ENCODE peak calls at places on chromosome 7, in seven cellular contexts. K is HCT116, X is GM12878, P is SK-N-SH, C is K562, F is HepG2, N is H1. G is an unnamed sample.

GRCh38 chr7:115032986-115033385 is 111.1 kb downstream of the MDFIC start:
- DNase-seq in X (no peak), N (no peak), C (no peak), P (no peak), F (no peak), K (no peak), G (no peak)

GRCh38 chr7:25289522-25289921 is 61.2 kb upstream of the NPVF start:
- DNase-seq in N (no peak), K (no peak), C (no peak), P (no peak), X (no peak), F (no peak), G (no peak)

GRCh38 chr7:24715661-24716479 is 41.4 kb downstream of the GSDME start:
- DNase-seq in X (peak; percentile 61), P (peak; percentile 58), N (no peak), F (peak; percentile 21), K (peak; percentile 22), C (peak; percentile 57), G (peak; percentile 69)

GRCh38 chr7:108456845-108457540 is 757 bp upstream of the NRCAM start:
- DNase-seq in P (no peak), K (no peak), C (no peak), N (no peak), X (no peak), F (no peak), G (no peak)

GRCh38 chr7:102125127-102125561 is 161.5 kb upstream of the SH2B2 start:
- DNase-seq in P (no peak), F (no peak), K (peak; percentile 79), N (peak; percentile 65), X (peak; percentile 51), C (no peak), G (peak; percentile 65)

GRCh38 chr7:2631924-2632716 is at the start of gene TTYH3:
- DNase-seq in K (no peak), P (peak; percentile 66), N (no peak), F (no peak), C (no peak), X (no peak), G (no peak)

GRCh38 chr7:22189230-22189629 is 167.7 kb downstream of the RAPGEF5 start:
- DNase-seq in K (no peak), P (no peak), F (no peak), C (no peak), N (no peak), X (no peak), G (no peak)

GRCh38 chr7:150781016-150781415 is 19.1 kb downstream of the TMEM176B start:
- DNase-seq in N (no peak), K (no peak), X (no peak), F (no peak), P (no peak), C (no peak), G (no peak)

GRCh38 chr7:155414508-155414907 is 43.4 kb upstream of the EN2 start:
- DNase-seq in F (no peak), X (no peak), N (no peak), K (peak; percentile 29), C (no peak), P (no peak), G (no peak)

GRCh38 chr7:44750921-44751571 is 2.4 kb downstream of the ZMIZ2 start:
- DNase-seq in N (no peak), C (no peak), X (peak; percentile 81), K (no peak), F (no peak), P (no peak), G (no peak)

GRCh38 chr7:99679400-99680191 is at the start of gene CYP3A5:
- DNase-seq in C (peak; percentile 90), F (no peak), X (no peak), N (no peak), P (no peak), K (peak; percentile 24), G (no peak)

GRCh38 chr7:3791327-3791726 is 490.3 kb downstream of the SDK1 start:
- DNase-seq in N (no peak), K (no peak), F (no peak), C (no peak), X (no peak), P (no peak), G (no peak)

GRCh38 chr7:130277763-130278643 is 11.3 kb downstream of the CPA2 start:
- DNase-seq in N (no peak), F (peak; percentile 25), P (peak; percentile 77), K (peak; percentile 44), X (no peak), C (peak; percentile 69), G (peak; percentile 70)

GRCh38 chr7:8035647-8036518 is 67.3 kb downstream of the GLCCI1 start:
- DNase-seq in F (peak; percentile 44), N (no peak), X (peak; percentile 23), K (peak; percentile 10), P (no peak), C (no peak), G (peak; percentile 9)

GRCh38 chr7:150994838-150995510 is 4.2 kb downstream of the NOS3 start:
- DNase-seq in P (peak; percentile 54), N (no peak), F (no peak), X (no peak), C (no peak), K (no peak), G (no peak)

GRCh38 chr7:79009647-79010046 is 443.8 kb downstream of the MAGI2 start:
- DNase-seq in N (no peak), C (no peak), P (no peak), F (no peak), K (no peak), X (no peak), G (no peak)

GRCh38 chr7:91759205-91759863 is 121.2 kb downstream of the MTERF1 start:
- DNase-seq in C (no peak), F (peak; percentile 79), N (peak; percentile 21), K (no peak), P (no peak), X (no peak), G (peak; percentile 72)

GRCh38 chr7:158570449-158571170 is 17.0 kb downstream of the PTPRN2 start:
- DNase-seq in X (no peak), K (no peak), C (no peak), P (no peak), N (no peak), F (no peak), G (no peak)

GRCh38 chr7:127598318-127598717 is 4.8 kb downstream of the FSCN3 start:
- DNase-seq in N (no peak), X (no peak), K (peak; percentile 49), C (peak; percentile 68), P (no peak), F (peak; percentile 27), G (no peak)

GRCh38 chr7:7566651-7567611 is at the start of gene MIOS:
- DNase-seq in N (peak; percentile 39), K (peak; percentile 67), P (peak; percentile 100), X (no peak), F (peak; percentile 69), C (peak; percentile 97), G (peak; percentile 61)

GRCh38 chr7:466465-467191 is 53.0 kb downstream of the PDGFA start:
- DNase-seq in C (no peak), N (no peak), F (no peak), K (no peak), P (no peak), X (no peak), G (no peak)

GRCh38 chr7:104982308-104982755 is 31.7 kb upstream of the KMT2E start:
- DNase-seq in C (peak; percentile 40), K (no peak), N (no peak), F (no peak), X (no peak), P (no peak), G (no peak)

GRCh38 chr7:127514499-127514898 is 70.9 kb downstream of the GCC1 start:
- DNase-seq in N (no peak), P (peak; percentile 68), K (peak; percentile 29), X (no peak), F (peak; percentile 23), C (peak; percentile 44), G (peak; percentile 22)

DNA sequence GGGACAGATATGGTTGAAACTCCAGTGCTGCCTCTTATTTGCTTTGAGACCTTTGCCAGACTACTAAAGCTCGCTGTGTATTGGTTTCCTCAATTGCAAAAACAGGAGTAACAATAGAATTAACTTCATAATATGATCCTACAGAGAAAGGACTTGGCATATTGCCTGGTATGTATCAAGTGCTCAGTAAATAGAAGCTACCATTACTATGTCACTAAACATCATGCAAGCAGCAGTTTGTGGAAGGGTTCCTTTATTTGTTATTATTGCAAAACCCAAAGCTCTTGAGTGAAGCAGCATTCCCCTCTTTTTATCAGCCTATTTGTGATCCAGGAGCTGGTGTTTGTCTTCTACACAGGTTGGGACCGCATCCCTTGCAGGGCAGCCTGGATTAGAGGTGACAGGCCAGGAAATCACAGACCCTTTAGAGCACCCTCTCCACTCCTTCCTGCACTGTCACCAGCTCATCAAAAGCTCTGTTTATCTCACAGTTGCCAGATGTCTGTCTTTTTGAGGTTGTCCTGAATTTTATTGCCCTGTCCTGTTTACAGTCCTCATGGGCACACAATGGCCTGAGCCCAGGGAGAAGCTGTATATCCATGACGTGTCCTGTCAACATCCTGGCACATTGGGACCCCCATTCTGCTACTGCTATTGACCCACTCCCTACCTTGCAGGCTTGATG is 121.5 kb downstream of the SNX10 start:
- DNase-seq in X (no peak), C (no peak), F (no peak), N (no peak), P (peak; percentile 23), K (no peak), G (no peak)
- TF ChIP-seq YY1 in X (no peak), C (no peak), F (no peak), N (no peak), P (no peak), K (no peak), G (no peak)

DNA sequence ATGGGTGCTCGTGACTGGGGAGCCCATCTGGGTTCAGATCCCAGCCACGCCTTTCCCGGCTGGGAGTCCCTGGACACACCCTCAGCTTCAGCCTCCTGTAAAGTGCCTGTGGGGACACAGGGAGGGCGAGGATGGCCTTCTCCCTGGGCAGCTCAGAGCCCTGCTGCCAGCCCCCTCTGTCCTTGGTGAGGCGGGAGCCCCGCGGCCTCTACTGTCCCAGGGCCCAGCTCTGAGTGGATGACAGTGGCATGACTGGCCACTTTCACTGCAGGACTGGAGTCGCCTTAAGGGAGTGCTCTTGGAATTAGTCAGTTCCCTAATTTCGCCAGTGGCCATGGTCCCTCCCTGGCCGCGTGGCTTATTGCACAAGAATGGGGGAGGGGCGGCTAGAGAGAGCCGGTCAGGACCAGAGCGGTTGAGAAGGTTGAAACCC is 4.6 kb downstream of the BRI3 start:
- DNase-seq in N (no peak), F (peak; percentile 30), K (peak; percentile 68), X (no peak), C (no peak), P (peak; percentile 33), G (no peak)
- TF ChIP-seq YY1 in N (no peak), F (no peak), K (peak; percentile 51), X (no peak), C (no peak), P (no peak), G (no peak)

GRCh38 chr7:81484266-81484665 is 285.6 kb downstream of the HGF start:
- DNase-seq in X (no peak), P (no peak), F (peak; percentile 4), K (no peak), N (no peak), C (no peak), G (peak; percentile 39)
- TF ChIP-seq YY1 in X (no peak), P (no peak), F (no peak), K (no peak), N (no peak), C (no peak), G (no peak)

DNA sequence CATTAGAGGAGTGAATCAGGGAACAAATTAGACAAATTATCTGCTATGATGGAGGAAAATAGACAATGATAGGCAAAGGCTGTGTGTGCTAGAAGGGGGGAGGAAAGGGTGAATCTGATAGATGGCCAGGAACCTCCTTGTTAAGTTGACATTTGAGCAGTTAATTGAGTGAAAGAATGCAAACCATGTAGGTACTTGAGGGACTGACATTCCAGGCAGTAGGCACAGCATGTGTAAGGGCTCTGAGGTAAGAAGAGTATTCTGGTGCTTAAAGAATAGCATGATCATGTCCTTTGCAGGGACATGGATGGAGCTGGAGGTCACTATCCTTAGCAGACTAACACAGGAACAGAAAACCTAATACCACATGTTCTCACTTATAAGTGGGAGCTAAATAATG is 48.6 kb upstream of the TES start:
- DNase-seq in K (no peak), F (no peak), C (no peak), X (no peak), P (no peak), N (no peak), G (peak; percentile 46)
- TF ChIP-seq YY1 in K (no peak), F (no peak), C (no peak), X (no peak), P (no peak), N (no peak), G (no peak)